ENCODE peak calls at places on chromosomes 16 and 17, in five cellular contexts. One of them, this sample, is unnamed.
A peak's percentile ranks its signal among the peaks of the same experiment; 100 is the strongest.

GRCh38 chr16:50202926-50203624 is 50.0 kb downstream of the TENT4B start:
- DNase-seq in breast epithelium: no peak
- DNase-seq in transverse colon: no peak
- DNase-seq in stomach: no peak
- DNase-seq in spleen: no peak
- DNase-seq in this sample: no peak

GRCh38 chr17:48259710-48260291 is 152.2 kb downstream of the SNX11 start:
- DNase-seq in breast epithelium: no peak
- DNase-seq in transverse colon: no peak
- DNase-seq in stomach: no peak
- DNase-seq in spleen: no peak
- DNase-seq in this sample: no peak

GRCh38 chr17:29078183-29079045 is 35.5 kb downstream of the PIPOX start:
- DNase-seq in breast epithelium: no peak
- DNase-seq in transverse colon: no peak
- DNase-seq in stomach: no peak
- DNase-seq in spleen: no peak
- DNase-seq in this sample: no peak

GRCh38 chr16:78220571-78220970 is 121.1 kb downstream of the WWOX start:
- DNase-seq in breast epithelium: no peak
- DNase-seq in transverse colon: no peak
- DNase-seq in stomach: no peak
- DNase-seq in spleen: no peak
- DNase-seq in this sample: no peak

GRCh38 chr16:72856797-72857196 is 191.1 kb downstream of the ZFHX3 start:
- DNase-seq in breast epithelium: no peak
- DNase-seq in transverse colon: no peak
- DNase-seq in stomach: no peak
- DNase-seq in spleen: no peak
- DNase-seq in this sample: no peak

GRCh38 chr16:81821422-81822128 is 42.5 kb downstream of the PLCG2 start:
- DNase-seq in breast epithelium: no peak
- DNase-seq in transverse colon: peak; percentile 33
- DNase-seq in stomach: no peak
- DNase-seq in spleen: peak; percentile 79
- DNase-seq in this sample: no peak

GRCh38 chr17:83064732-83065659 is 14.4 kb upstream of the METRNL start:
- DNase-seq in breast epithelium: peak; percentile 92
- DNase-seq in transverse colon: peak; percentile 76
- DNase-seq in stomach: peak; percentile 91
- DNase-seq in spleen: peak; percentile 68
- DNase-seq in this sample: peak; percentile 49

GRCh38 chr17:55601874-55602364 is 90.7 kb upstream of the SMIM36 start:
- DNase-seq in breast epithelium: no peak
- DNase-seq in transverse colon: no peak
- DNase-seq in stomach: no peak
- DNase-seq in spleen: no peak
- DNase-seq in this sample: no peak

GRCh38 chr17:5605452-5605851 is 21.1 kb upstream of the NLRP1 start:
- DNase-seq in breast epithelium: no peak
- DNase-seq in transverse colon: no peak
- DNase-seq in stomach: no peak
- DNase-seq in spleen: no peak
- DNase-seq in this sample: no peak

GRCh38 chr17:55620945-55621344 is 101.7 kb downstream of the TMEM100 start:
- DNase-seq in breast epithelium: no peak
- DNase-seq in transverse colon: no peak
- DNase-seq in stomach: no peak
- DNase-seq in spleen: no peak
- DNase-seq in this sample: no peak

GRCh38 chr16:80233097-80233835 is 307.5 kb upstream of the DYNLRB2 start:
- DNase-seq in breast epithelium: no peak
- DNase-seq in transverse colon: no peak
- DNase-seq in stomach: no peak
- DNase-seq in spleen: no peak
- DNase-seq in this sample: no peak

GRCh38 chr16:86068722-86069121 is 169.8 kb downstream of the IRF8 start:
- DNase-seq in breast epithelium: no peak
- DNase-seq in transverse colon: no peak
- DNase-seq in stomach: no peak
- DNase-seq in spleen: no peak
- DNase-seq in this sample: no peak

GRCh38 chr17:410674-411401 is 58.2 kb upstream of the RPH3AL start:
- DNase-seq in breast epithelium: no peak
- DNase-seq in transverse colon: peak; percentile 30
- DNase-seq in stomach: no peak
- DNase-seq in spleen: peak; percentile 80
- DNase-seq in this sample: no peak

GRCh38 chr17:16322636-16323035 is 30.6 kb downstream of the CENPV start:
- DNase-seq in breast epithelium: no peak
- DNase-seq in transverse colon: no peak
- DNase-seq in stomach: no peak
- DNase-seq in spleen: no peak
- DNase-seq in this sample: no peak

GRCh38 chr17:61366715-61367413 is 32.8 kb upstream of the TBX2 start:
- DNase-seq in breast epithelium: no peak
- DNase-seq in transverse colon: no peak
- DNase-seq in stomach: peak; percentile 33
- DNase-seq in spleen: peak; percentile 46
- DNase-seq in this sample: no peak

GRCh38 chr17:77733576-77734296 is 224.8 kb upstream of the TNRC6C start:
- DNase-seq in breast epithelium: no peak
- DNase-seq in transverse colon: no peak
- DNase-seq in stomach: no peak
- DNase-seq in spleen: no peak
- DNase-seq in this sample: no peak

GRCh38 chr16:67158637-67159600 is 790 bp downstream of the TRADD start:
- DNase-seq in breast epithelium: no peak
- DNase-seq in transverse colon: peak; percentile 82
- DNase-seq in stomach: peak; percentile 69
- DNase-seq in spleen: peak; percentile 93
- DNase-seq in this sample: no peak

DNA sequence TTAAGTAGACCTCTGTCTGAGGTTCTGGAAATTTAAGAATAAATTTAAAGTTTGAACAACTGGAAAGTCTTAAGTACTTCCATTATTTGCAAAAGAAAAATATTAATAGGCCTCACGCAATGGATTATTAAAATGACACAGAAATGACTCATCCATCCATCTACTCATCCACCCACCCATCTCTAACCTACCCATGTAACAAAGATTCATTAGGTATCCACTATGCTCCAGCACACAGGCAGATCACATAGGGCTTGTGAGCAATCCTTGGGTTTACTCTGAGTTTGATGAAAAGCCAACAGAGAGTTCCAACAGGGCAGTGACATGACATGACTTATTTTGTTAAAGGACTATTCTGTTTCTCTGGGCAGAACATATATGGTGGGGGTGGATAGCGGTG is 93.3 kb downstream of the HELZ start:
- DNase-seq in breast epithelium: no peak
- DNase-seq in transverse colon: no peak
- DNase-seq in stomach: no peak
- DNase-seq in spleen: no peak
- DNase-seq in this sample: no peak
- TF ChIP-seq POLR2AphosphoS5 in breast epithelium: no peak
- TF ChIP-seq POLR2AphosphoS5 in transverse colon: no peak
- TF ChIP-seq POLR2AphosphoS5 in stomach: no peak
- TF ChIP-seq POLR2AphosphoS5 in spleen: no peak
- TF ChIP-seq POLR2AphosphoS5 in this sample: no peak

GRCh38 chr16:48361540-48361939 is 23.7 kb downstream of the SIAH1 start:
- DNase-seq in breast epithelium: no peak
- DNase-seq in transverse colon: no peak
- DNase-seq in stomach: no peak
- DNase-seq in spleen: no peak
- DNase-seq in this sample: no peak
- TF ChIP-seq POLR2AphosphoS5 in breast epithelium: no peak
- TF ChIP-seq POLR2AphosphoS5 in transverse colon: no peak
- TF ChIP-seq POLR2AphosphoS5 in stomach: no peak
- TF ChIP-seq POLR2AphosphoS5 in spleen: no peak
- TF ChIP-seq POLR2AphosphoS5 in this sample: no peak

GRCh38 chr17:37082461-37082860 is 133.7 kb downstream of the AATF start:
- DNase-seq in breast epithelium: no peak
- DNase-seq in transverse colon: no peak
- DNase-seq in stomach: no peak
- DNase-seq in spleen: no peak
- DNase-seq in this sample: no peak
- TF ChIP-seq POLR2AphosphoS5 in breast epithelium: no peak
- TF ChIP-seq POLR2AphosphoS5 in transverse colon: no peak
- TF ChIP-seq POLR2AphosphoS5 in stomach: no peak
- TF ChIP-seq POLR2AphosphoS5 in spleen: no peak
- TF ChIP-seq POLR2AphosphoS5 in this sample: no peak

GRCh38 chr16:89917773-89918452 is 749 bp upstream of the MC1R start:
- DNase-seq in breast epithelium: no peak
- DNase-seq in transverse colon: peak; percentile 90
- DNase-seq in stomach: peak; percentile 77
- DNase-seq in spleen: peak; percentile 94
- DNase-seq in this sample: peak; percentile 43
- TF ChIP-seq POLR2AphosphoS5 in breast epithelium: peak; percentile 87
- TF ChIP-seq POLR2AphosphoS5 in transverse colon: peak; percentile 74
- TF ChIP-seq POLR2AphosphoS5 in stomach: peak; percentile 64
- TF ChIP-seq POLR2AphosphoS5 in spleen: peak; percentile 92
- TF ChIP-seq POLR2AphosphoS5 in this sample: peak; percentile 55

GRCh38 chr16:89700100-89700648 is 1.3 kb downstream of the SPATA2L start:
- DNase-seq in breast epithelium: peak; percentile 100
- DNase-seq in transverse colon: peak; percentile 100
- DNase-seq in stomach: peak; percentile 100
- DNase-seq in spleen: peak; percentile 100
- DNase-seq in this sample: peak; percentile 100
- TF ChIP-seq POLR2AphosphoS5 in breast epithelium: peak; percentile 75
- TF ChIP-seq POLR2AphosphoS5 in transverse colon: peak; percentile 57
- TF ChIP-seq POLR2AphosphoS5 in stomach: peak; percentile 59
- TF ChIP-seq POLR2AphosphoS5 in spleen: peak; percentile 90
- TF ChIP-seq POLR2AphosphoS5 in this sample: peak; percentile 98

DNA sequence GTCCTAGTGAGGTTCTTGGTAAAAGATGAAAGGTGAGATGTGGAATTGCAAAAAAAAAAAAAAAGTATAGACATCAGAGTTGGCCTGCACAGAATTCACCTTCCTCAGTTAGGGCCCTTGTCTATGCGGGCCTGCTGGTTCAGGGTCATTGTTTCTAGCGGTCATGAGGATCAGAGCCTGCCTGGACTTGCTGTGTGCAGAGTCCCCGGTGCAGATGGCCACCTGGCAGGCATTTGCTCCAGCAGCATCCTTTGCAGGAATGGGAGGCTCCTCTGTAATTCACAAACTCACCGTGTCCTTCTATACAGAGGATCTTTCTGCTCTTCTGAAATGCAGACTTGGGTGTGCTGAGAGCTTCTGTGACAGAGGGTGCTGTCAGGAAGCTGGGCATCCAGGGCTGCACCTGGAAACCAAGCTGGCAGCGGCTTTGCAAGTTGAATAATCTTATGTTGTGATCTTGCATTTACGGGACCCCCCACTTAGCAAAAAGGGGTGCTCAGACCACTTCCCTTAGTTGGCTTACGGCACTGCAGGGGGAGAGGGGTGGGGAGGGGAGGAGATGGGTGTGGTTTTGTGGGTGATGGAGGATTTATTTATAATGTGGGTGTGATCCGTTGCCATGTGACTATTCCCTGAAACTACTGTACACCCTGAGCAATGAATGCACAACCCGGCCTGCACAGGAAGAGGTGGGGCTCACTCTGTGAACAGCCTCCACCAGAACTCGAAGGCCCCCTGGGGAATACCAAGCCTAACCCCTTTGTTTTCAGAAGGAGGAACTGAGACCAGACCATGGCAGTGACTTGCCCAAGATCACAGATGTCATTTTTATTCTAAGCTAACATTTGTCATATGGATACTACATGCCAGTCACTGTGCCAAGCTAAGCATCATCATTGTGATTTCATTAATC is 178.2 kb downstream of the PRKCB start:
- DNase-seq in breast epithelium: no peak
- DNase-seq in transverse colon: peak; percentile 65
- DNase-seq in stomach: peak; percentile 31
- DNase-seq in spleen: peak; percentile 91
- DNase-seq in this sample: no peak
- TF ChIP-seq POLR2AphosphoS5 in breast epithelium: no peak
- TF ChIP-seq POLR2AphosphoS5 in transverse colon: no peak
- TF ChIP-seq POLR2AphosphoS5 in stomach: no peak
- TF ChIP-seq POLR2AphosphoS5 in spleen: no peak
- TF ChIP-seq POLR2AphosphoS5 in this sample: no peak

GRCh38 chr16:89085755-89086154 is 7.9 kb upstream of the ACSF3 start:
- DNase-seq in breast epithelium: no peak
- DNase-seq in transverse colon: no peak
- DNase-seq in stomach: no peak
- DNase-seq in spleen: no peak
- DNase-seq in this sample: no peak
- TF ChIP-seq POLR2AphosphoS5 in breast epithelium: no peak
- TF ChIP-seq POLR2AphosphoS5 in transverse colon: no peak
- TF ChIP-seq POLR2AphosphoS5 in stomach: no peak
- TF ChIP-seq POLR2AphosphoS5 in spleen: no peak
- TF ChIP-seq POLR2AphosphoS5 in this sample: no peak

This sample was measured in prostate gland.